ENCODE peak calls at places on chromosomes 7 and 10, in five cellular contexts. E is mammary epithelial cell, I is GM23248, G is H1, T is DND-41. P is an unnamed sample.

GRCh38 chr10:116796910-116797513 is 52.3 kb upstream of the ENO4 start:
- DNase-seq in E (peak; percentile 40), I (peak; percentile 84), G (peak; percentile 90), T (peak; percentile 71), P (peak; percentile 40)

GRCh38 chr7:151051108-151051507 is 2.8 kb downstream of the ASIC3 start:
- DNase-seq in E (peak; percentile 57), I (peak; percentile 89), G (peak; percentile 92), T (peak; percentile 84), P (no peak)

GRCh38 chr7:128094111-128094570 is 62.9 kb upstream of the LRRC4 start:
- DNase-seq in E (no peak), I (no peak), G (no peak), T (no peak), P (no peak)

GRCh38 chr10:24947304-24948097 is 4.9 kb downstream of the PRTFDC1 start:
- DNase-seq in E (peak; percentile 89), I (peak; percentile 83), G (no peak), T (no peak), P (no peak)

GRCh38 chr7:27143022-27143949 is at the start of gene HOXA5:
- DNase-seq in E (peak; percentile 99), I (no peak), G (peak; percentile 96), T (no peak), P (no peak)

GRCh38 chr10:36489928-36490279 is 635.5 kb upstream of the ANKRD30A start:
- DNase-seq in E (peak; percentile 48), I (peak; percentile 78), G (no peak), T (no peak), P (no peak)

GRCh38 chr10:101897633-101898032 is 54.0 kb upstream of the KCNIP2 start:
- DNase-seq in E (no peak), I (peak; percentile 30), G (no peak), T (no peak), P (no peak)

GRCh38 chr10:43361532-43362190 is 9.8 kb upstream of the FXYD4 start:
- DNase-seq in E (no peak), I (no peak), G (no peak), T (no peak), P (no peak)

GRCh38 chr10:78972160-78972946 is 96.4 kb upstream of the ZMIZ1 start:
- DNase-seq in E (peak; percentile 32), I (peak; percentile 94), G (no peak), T (no peak), P (no peak)

GRCh38 chr10:75401569-75402485 is at the start of gene ZNF503:
- DNase-seq in E (peak; percentile 97), I (peak; percentile 99), G (peak; percentile 88), T (no peak), P (peak; percentile 8)

GRCh38 chr10:112842832-112843360 is 107.2 kb upstream of the TCF7L2 start:
- DNase-seq in E (no peak), I (peak; percentile 6), G (no peak), T (no peak), P (no peak)

GRCh38 chr10:12357525-12358151 is 8.3 kb downstream of the CAMK1D start:
- DNase-seq in E (no peak), I (no peak), G (no peak), T (no peak), P (no peak)

GRCh38 chr10:83922246-83922860 is 217.0 kb upstream of the GHITM start:
- DNase-seq in E (no peak), I (no peak), G (no peak), T (no peak), P (no peak)

GRCh38 chr10:130560573-130560972 is 424.4 kb downstream of the GLRX3 start:
- DNase-seq in E (no peak), I (no peak), G (no peak), T (no peak), P (no peak)

GRCh38 chr10:76430330-76430729 is 998.9 kb downstream of the LRMDA start:
- DNase-seq in E (no peak), I (peak; percentile 46), G (no peak), T (no peak), P (no peak)

GRCh38 chr7:142671506-142671905 is 77.8 kb upstream of the PRSS1 start:
- DNase-seq in E (no peak), I (no peak), G (no peak), T (no peak), P (no peak)

GRCh38 chr10:48792687-48793096 is 108.0 kb downstream of the WDFY4 start:
- DNase-seq in E (peak; percentile 82), I (peak; percentile 89), G (no peak), T (no peak), P (no peak)

GRCh38 chr7:55370001-55370400 is 4.9 kb downstream of the LANCL2 start:
- DNase-seq in E (no peak), I (peak; percentile 69), G (no peak), T (no peak), P (no peak)

GRCh38 chr7:85156661-85157213 is 30.1 kb downstream of the SEMA3D start:
- DNase-seq in E (no peak), I (no peak), G (no peak), T (no peak), P (no peak)

GRCh38 chr10:130971123-130971435 is 340.4 kb downstream of the TCERG1L start:
- DNase-seq in E (no peak), I (no peak), G (no peak), T (no peak), P (no peak)

GRCh38 chr7:117090820-117091219 is 137.5 kb downstream of the ST7 start:
- DNase-seq in E (no peak), I (no peak), G (no peak), T (no peak), P (no peak)

GRCh38 chr10:52250562-52250961 is 63.5 kb upstream of the DKK1 start:
- DNase-seq in E (no peak), I (no peak), G (no peak), T (no peak), P (no peak)

GRCh38 chr10:132337019-132337418 is 5.0 kb downstream of the LRRC27 start:
- DNase-seq in E (no peak), I (peak; percentile 55), G (no peak), T (no peak), P (no peak)

GRCh38 chr7:92735707-92736106 is 100.7 kb downstream of the CDK6 start:
- DNase-seq in E (no peak), I (peak; percentile 88), G (no peak), T (no peak), P (no peak)

GRCh38 chr10:69537449-69537848 is 35.8 kb downstream of the NEUROG3 start:
- DNase-seq in E (no peak), I (no peak), G (no peak), T (no peak), P (no peak)

GRCh38 chr7:121398246-121398645 is 2.1 kb upstream of the FAM3C start:
- DNase-seq in E (no peak), I (no peak), G (no peak), T (no peak), P (no peak)

GRCh38 chr7:1298938-1299885 is 66.5 kb downstream of the UNCX start:
- DNase-seq in E (no peak), I (no peak), G (peak; percentile 48), T (no peak), P (no peak)

GRCh38 chr7:51079494-51079893 is 237.1 kb downstream of the COBL start:
- DNase-seq in E (peak; percentile 45), I (no peak), G (no peak), T (no peak), P (no peak)

GRCh38 chr7:40437936-40438634 is 303.3 kb downstream of the SUGCT start:
- DNase-seq in E (no peak), I (peak; percentile 51), G (no peak), T (no peak), P (no peak)

GRCh38 chr10:126204320-126204719 is 184.0 kb downstream of the ADAM12 start:
- DNase-seq in E (peak; percentile 79), I (no peak), G (no peak), T (no peak), P (no peak)

GRCh38 chr7:41592226-41592625 is 110.7 kb downstream of the INHBA start:
- DNase-seq in E (no peak), I (no peak), G (no peak), T (no peak), P (no peak)

GRCh38 chr7:41592794-41593193 is 110.1 kb downstream of the INHBA start:
- DNase-seq in E (no peak), I (no peak), G (no peak), T (no peak), P (no peak)

DNA sequence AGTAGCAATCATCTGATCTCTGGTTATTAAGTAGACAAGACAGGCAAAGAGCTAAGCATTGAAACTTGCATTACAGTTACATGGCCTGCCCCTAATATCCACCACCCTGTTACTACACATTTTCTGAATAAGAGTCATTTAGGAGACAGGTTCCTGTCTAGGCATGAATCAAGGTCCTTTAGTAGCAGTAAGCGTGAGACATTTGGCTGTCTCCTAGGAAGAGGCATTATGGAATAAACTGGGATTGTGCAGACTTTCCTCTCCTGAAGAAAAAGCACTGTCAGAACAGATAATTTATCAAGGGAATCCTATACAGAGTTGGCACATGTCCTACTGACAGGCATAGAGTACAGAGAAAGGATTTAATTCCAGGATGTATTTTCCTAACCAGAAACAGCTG is 111.9 kb downstream of the INHBA start:
- DNase-seq in E (peak; percentile 52), I (no peak), G (no peak), T (no peak), P (no peak)
- H3K4me3 ChIP-seq in E (no peak overlapping the region), I (no peak overlapping the region), G (no peak overlapping the region), T (no peak overlapping the region), P (no peak overlapping the region)

DNA sequence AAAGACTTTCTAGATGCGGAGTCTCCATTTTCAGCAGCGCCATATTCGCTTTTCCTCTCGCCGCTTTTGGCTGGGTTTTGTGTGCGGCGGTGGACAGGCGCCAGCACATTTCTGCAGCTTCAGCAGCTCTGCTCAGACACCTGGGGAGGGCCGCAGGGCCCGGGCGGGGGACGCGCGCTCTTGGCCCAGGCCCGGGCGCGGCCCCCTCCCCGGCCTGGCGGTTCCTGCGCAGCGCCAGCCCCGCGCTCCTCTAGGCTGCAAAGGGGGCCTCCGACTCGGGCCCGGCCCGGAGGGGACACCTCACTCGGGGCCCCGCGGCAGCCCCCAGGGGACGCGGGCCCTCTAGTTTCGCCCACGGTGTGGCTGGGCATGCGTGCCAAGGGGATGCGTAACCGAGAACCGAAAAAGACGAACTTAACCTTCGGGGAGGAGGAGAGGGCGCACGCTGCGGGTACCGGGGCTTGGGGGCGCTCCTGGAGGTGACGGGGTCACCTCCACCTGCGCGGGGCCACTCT is 34.5 kb upstream of the EBLN1 start:
- DNase-seq in E (peak; percentile 28), I (peak; percentile 70), G (no peak), T (no peak), P (no peak)
- TF ChIP-seq EZH2 in E (no peak), I (no peak), G (no peak), T (no peak), P (no peak)

GRCh38 chr10:5935628-5936027 is 41.7 kb downstream of the IL15RA start:
- DNase-seq in E (no peak), I (no peak), G (no peak), T (no peak), P (no peak)
- H3K4me3 ChIP-seq in E (no peak overlapping the region), I (no peak overlapping the region), G (no peak overlapping the region), T (no peak overlapping the region), P (no peak overlapping the region)

DNA sequence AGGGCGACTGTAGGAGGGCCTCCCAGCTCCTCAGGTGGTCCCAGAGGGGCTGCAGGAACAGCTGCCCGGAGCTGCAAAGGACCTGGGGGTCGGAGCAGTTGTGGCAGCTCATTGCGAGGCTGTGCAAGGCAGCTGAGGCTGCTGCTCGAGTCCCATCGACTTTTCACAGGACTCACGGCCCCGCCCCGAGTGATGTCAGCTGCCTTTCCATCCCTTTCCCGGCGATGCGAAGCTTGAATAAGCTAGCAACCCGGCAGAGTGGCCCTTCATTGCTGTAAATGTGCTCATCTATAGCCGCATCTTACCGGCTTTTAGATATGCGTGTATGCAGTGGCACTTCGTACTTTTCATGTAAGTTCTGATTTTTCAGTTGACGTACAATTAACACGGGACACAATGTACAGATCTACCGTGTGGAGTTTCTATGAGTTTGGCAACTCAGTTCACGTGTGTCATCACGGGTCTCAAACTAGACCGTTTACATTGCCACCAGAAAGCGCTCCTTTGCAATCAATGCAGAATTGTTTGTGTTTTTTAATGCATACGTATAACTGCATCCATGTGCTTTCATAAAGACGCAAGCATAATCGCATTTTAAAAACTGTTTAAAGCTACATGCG is at the start of gene CH25H:
- DNase-seq in E (peak; percentile 66), I (peak; percentile 96), G (no peak), T (peak; percentile 28), P (no peak)
- TF ChIP-seq EZH2 in E (no peak), I (no peak), G (peak; percentile 80), T (peak; percentile 43), P (no peak)

P was measured in SK-N-MC.